ENCODE peak calls at places on chromosomes 2 and 18, in seven cellular contexts. B is A549, W is brain microvascular endothelial cell, Y is H9, V is trophoblast cell, J is SJSA1, H is pancreas. O is an unnamed sample.

GRCh38 chr2:6506311-6507258 is 359.1 kb downstream of the CMPK2 start:
- DNase-seq in H (no peak), Y (no peak), W (peak), B (no peak), J (no peak), V (peak), O (no peak)

GRCh38 chr2:172456002-172456401 is 28.6 kb downstream of the ITGA6 start:
- DNase-seq in V (peak), Y (peak), W (no peak), H (no peak), B (no peak), J (no peak), O (no peak)

GRCh38 chr2:67581751-67582150 is 184.6 kb downstream of the ETAA1 start:
- DNase-seq in Y (peak), W (no peak), B (no peak), V (no peak), H (no peak), J (no peak), O (peak)

GRCh38 chr2:43845181-43845580 is 6.4 kb downstream of the ABCG8 start:
- DNase-seq in V (no peak), Y (no peak), J (no peak), W (no peak), H (no peak), B (no peak), O (no peak)

GRCh38 chr18:1062592-1062991 is 157.9 kb downstream of the ADCYAP1 start:
- DNase-seq in W (no peak), H (no peak), V (no peak), J (no peak), B (peak), Y (peak), O (peak)

GRCh38 chr18:67893896-67894295 is 377.4 kb upstream of the DSEL start:
- DNase-seq in H (no peak), V (no peak), Y (no peak), W (no peak), B (no peak), J (no peak), O (no peak)

GRCh38 chr2:156319811-156320490 is 12.6 kb downstream of the NR4A2 start:
- DNase-seq in H (peak), W (no peak), V (peak), J (no peak), B (no peak), Y (peak), O (no peak)

GRCh38 chr2:133607679-133608078 is 39.4 kb upstream of the NCKAP5 start:
- DNase-seq in J (no peak), Y (no peak), B (no peak), W (peak), V (no peak), H (no peak), O (no peak)

GRCh38 chr2:106098664-106099063 is 95.4 kb downstream of the UXS1 start:
- DNase-seq in V (no peak), B (no peak), H (no peak), J (no peak), W (no peak), Y (no peak), O (no peak)

GRCh38 chr18:11309172-11309571 is 159.8 kb upstream of the PIEZO2 start:
- DNase-seq in Y (peak), J (no peak), W (no peak), V (no peak), H (no peak), B (peak), O (no peak)

GRCh38 chr2:53403836-53404413 is 363.7 kb upstream of the CHAC2 start:
- DNase-seq in V (peak), W (peak), J (peak), H (no peak), B (peak), Y (no peak), O (no peak)

GRCh38 chr2:215731108-215731507 is 282.2 kb downstream of the MREG start:
- DNase-seq in B (no peak), J (no peak), H (no peak), W (no peak), Y (no peak), V (no peak), O (no peak)

GRCh38 chr2:165825041-165825440 is 31.0 kb upstream of the GALNT3 start:
- DNase-seq in Y (no peak), H (no peak), J (no peak), W (peak), V (no peak), B (no peak), O (no peak)

GRCh38 chr2:136117391-136117841 is 533 bp downstream of the CXCR4 start:
- DNase-seq in V (peak), Y (peak), B (peak), W (peak), J (peak), H (no peak), O (no peak)

GRCh38 chr2:134665729-134666506 is 52.9 kb downstream of the TMEM163 start:
- DNase-seq in Y (no peak), J (no peak), V (no peak), H (no peak), B (no peak), W (no peak), O (no peak)

GRCh38 chr2:22850310-22850709 is 534.7 kb upstream of the KLHL29 start:
- DNase-seq in J (no peak), W (no peak), Y (no peak), B (no peak), V (no peak), H (no peak), O (no peak)

GRCh38 chr2:66874411-66874810 is 439.5 kb downstream of the MEIS1 start:
- DNase-seq in J (no peak), W (no peak), Y (no peak), V (no peak), H (no peak), B (no peak), O (no peak)

GRCh38 chr2:30456578-30456977 is 9.5 kb downstream of the LCLAT1 start:
- DNase-seq in J (no peak), B (no peak), H (no peak), Y (no peak), V (no peak), W (no peak), O (no peak)

GRCh38 chr18:48754993-48755473 is 195.7 kb downstream of the SMAD7 start:
- DNase-seq in B (no peak), Y (no peak), J (no peak), W (no peak), V (no peak), H (no peak), O (no peak)

GRCh38 chr2:7037340-7038333 is 120.4 kb downstream of the RNF144A start:
- DNase-seq in W (peak), Y (peak), V (peak), J (peak), H (peak), B (peak), O (peak)

GRCh38 chr18:21851327-21851961 is 110.9 kb downstream of the MIB1 start:
- DNase-seq in H (no peak), Y (no peak), B (peak), W (no peak), J (no peak), V (peak), O (no peak)

GRCh38 chr2:75012080-75012479 is 53.6 kb downstream of the POLE4 start:
- DNase-seq in V (no peak), W (no peak), B (no peak), J (no peak), Y (no peak), H (no peak), O (no peak)

GRCh38 chr18:22169011-22169888 is at the start of gene GATA6:
- DNase-seq in W (peak), V (peak), H (peak), J (peak), Y (peak), B (peak), O (no peak)

GRCh38 chr18:10875836-10876235 is 273.5 kb downstream of the PIEZO2 start:
- DNase-seq in J (no peak), Y (no peak), B (no peak), H (no peak), W (no peak), V (no peak), O (no peak)

GRCh38 chr2:11744631-11745394 is 1.6 kb upstream of the LPIN1 start:
- DNase-seq in V (no peak), H (no peak), Y (peak), W (peak), B (peak), J (no peak), O (no peak)

GRCh38 chr2:187774551-187775071 is 220.4 kb upstream of the TFPI start:
- DNase-seq in V (peak), H (no peak), W (no peak), J (no peak), B (no peak), Y (no peak), O (no peak)

GRCh38 chr2:33272001-33272400 is 204.4 kb upstream of the RASGRP3 start:
- DNase-seq in V (no peak), Y (no peak), W (peak), J (no peak), H (no peak), B (no peak), O (no peak)

GRCh38 chr18:77061291-77061945 is 71.2 kb downstream of the MBP start:
- DNase-seq in H (no peak), W (peak), J (no peak), B (no peak), V (no peak), Y (no peak), O (no peak)

GRCh38 chr18:48897531-48897930 is 53.2 kb downstream of the SMAD7 start:
- DNase-seq in V (no peak), H (no peak), J (no peak), B (no peak), W (no peak), Y (no peak), O (no peak)

GRCh38 chr2:207746131-207746530 is 23.6 kb downstream of the FZD5 start:
- DNase-seq in Y (peak), B (peak), V (peak), J (peak), H (peak), W (peak), O (no peak)
- H3K27ac ChIP-seq in Y (no peak), B (peak), V (no peak), J (no peak), H (no peak), W (no peak), O (no peak)

DNA sequence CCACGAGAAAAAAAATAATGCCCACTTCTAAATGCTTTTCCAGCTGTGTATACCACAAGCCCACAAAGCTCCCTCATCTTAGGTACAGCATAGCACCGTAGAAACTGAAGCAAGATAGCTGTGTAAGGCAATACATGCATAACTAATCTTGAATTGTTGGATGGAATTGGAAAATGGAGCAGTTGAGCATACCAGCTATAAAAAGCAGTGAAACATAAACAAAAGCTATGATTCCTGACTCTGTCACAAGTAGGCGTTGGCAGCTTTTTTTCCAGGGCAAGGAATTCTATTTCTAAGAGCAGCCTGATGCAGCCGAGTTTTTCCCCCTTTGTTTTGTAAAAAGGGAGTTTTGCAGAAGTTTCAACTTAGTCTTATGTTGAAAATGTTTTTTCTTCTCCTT is 32.4 kb downstream of the MOGAT1 start:
- DNase-seq in H (no peak), J (no peak), B (no peak), V (no peak), Y (no peak), W (peak), O (no peak)
- H3K27ac ChIP-seq in H (no peak), J (no peak), B (no peak), V (no peak), Y (no peak), W (no peak), O (no peak)

GRCh38 chr2:235554936-235555335 is 61.1 kb downstream of the AGAP1 start:
- DNase-seq in Y (no peak), H (no peak), W (no peak), J (no peak), V (no peak), B (no peak), O (no peak)

GRCh38 chr2:235554385-235554784 is 60.5 kb downstream of the AGAP1 start:
- DNase-seq in W (no peak), Y (no peak), B (no peak), V (no peak), J (no peak), H (no peak), O (no peak)

GRCh38 chr2:235552671-235553070 is 58.8 kb downstream of the AGAP1 start:
- DNase-seq in H (no peak), B (no peak), J (no peak), Y (no peak), W (no peak), V (no peak), O (no peak)

GRCh38 chr2:235553291-235553690 is 59.4 kb downstream of the AGAP1 start:
- DNase-seq in J (no peak), V (no peak), H (no peak), Y (no peak), W (no peak), B (peak), O (no peak)

DNA sequence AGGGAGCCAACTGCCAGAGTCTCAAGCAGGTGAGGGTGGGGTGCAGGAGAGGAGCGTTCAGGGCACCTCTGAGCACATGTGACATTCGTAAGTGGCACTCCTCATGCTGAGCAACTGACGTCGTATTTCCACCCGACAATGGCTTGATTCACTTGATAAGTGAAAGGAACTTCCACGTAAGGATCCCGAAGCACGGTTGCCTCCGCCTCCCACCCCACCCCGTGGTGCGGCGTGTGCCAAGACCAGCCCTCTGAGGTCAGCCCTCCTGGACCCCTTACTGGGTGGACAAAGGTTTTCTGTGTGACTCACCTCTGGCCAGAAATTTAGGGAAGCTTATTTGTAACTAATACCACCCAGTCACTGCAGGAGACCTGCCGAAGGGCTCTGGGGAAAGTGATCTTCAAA is 59.9 kb downstream of the AGAP1 start:
- DNase-seq in B (peak), W (no peak), H (peak), V (no peak), Y (no peak), J (no peak), O (no peak)
- H3K27ac ChIP-seq in B (no peak), W (no peak), H (no peak), V (no peak), Y (no peak), J (no peak), O (no peak)

GRCh38 chr2:97755491-97755890 is 42.1 kb downstream of the ZAP70 start:
- DNase-seq in B (no peak), V (no peak), W (no peak), Y (no peak), H (no peak), J (no peak), O (no peak)
- H3K27ac ChIP-seq in B (no peak), V (no peak), W (no peak), Y (no peak), H (no peak), J (no peak), O (no peak)

GRCh38 chr2:128282246-128282975 is 36.3 kb downstream of the HS6ST1 start:
- DNase-seq in Y (no peak), J (no peak), W (no peak), B (no peak), H (no peak), V (peak), O (no peak)
- H3K27ac ChIP-seq in Y (no peak), J (no peak), W (no peak), B (no peak), H (no peak), V (no peak), O (no peak)

GRCh38 chr2:60104514-60105501 is 448.6 kb downstream of the BCL11A start:
- DNase-seq in B (no peak), Y (no peak), W (no peak), V (no peak), H (no peak), J (no peak), O (no peak)
- H3K27ac ChIP-seq in B (no peak), Y (no peak), W (no peak), V (no peak), H (no peak), J (no peak), O (no peak)